ENCODE peak calls at places on chromosomes 11 and 22, in nine cellular contexts. Q is fibroblast of lung, A is kidney, E is GM12878, I is K562, U is endodermal cell, F is colonic mucosa, H is mammary epithelial cell, X is neural progenitor cell. L is an unnamed sample.
A peak's percentile ranks its signal among the peaks of the same experiment; 100 is the strongest.

GRCh38 chr22:41831383-41831782 is 1.5 kb upstream of the SREBF2 start:
- DNase-seq in Q (peak; percentile 32), I (no peak), U (no peak), F (no peak), H (no peak), A (no peak), E (no peak), X (no peak), L (peak; percentile 32)

GRCh38 chr11:20057055-20057943 is 103.0 kb downstream of the DBX1 start:
- DNase-seq in U (no peak), X (no peak), I (no peak), F (no peak), Q (peak; percentile 88), E (no peak), A (no peak), H (peak; percentile 82), L (no peak)

GRCh38 chr11:127737499-127737898 is 736.9 kb upstream of the KIRREL3 start:
- DNase-seq in I (no peak), E (no peak), H (no peak), A (no peak), Q (no peak), X (no peak), F (no peak), U (no peak), L (no peak)

GRCh38 chr11:33291004-33291777 is 34.0 kb downstream of the HIPK3 start:
- DNase-seq in A (no peak), I (no peak), Q (peak; percentile 14), H (no peak), X (no peak), U (no peak), F (no peak), E (peak; percentile 64), L (no peak)

GRCh38 chr22:38311331-38311635 is 6.0 kb downstream of the CSNK1E start:
- DNase-seq in H (no peak), U (no peak), E (peak; percentile 25), X (no peak), I (no peak), F (no peak), A (no peak), Q (no peak), L (no peak)

GRCh38 chr11:123745764-123746451 is 4.4 kb upstream of the ZNF202 start:
- DNase-seq in U (peak; percentile 58), A (no peak), H (no peak), Q (no peak), I (no peak), E (no peak), F (no peak), X (peak; percentile 41), L (no peak)

GRCh38 chr11:12803086-12803826 is 129.0 kb downstream of the TEAD1 start:
- DNase-seq in E (no peak), H (peak; percentile 57), X (peak; percentile 47), I (no peak), Q (peak; percentile 92), A (no peak), F (no peak), U (no peak), L (no peak)

GRCh38 chr22:39482768-39483167 is 19.3 kb upstream of the MIEF1 start:
- DNase-seq in H (no peak), A (peak; percentile 73), X (peak; percentile 40), Q (no peak), E (no peak), F (no peak), I (no peak), U (no peak), L (no peak)

GRCh38 chr22:22949953-22950352 is 62.3 kb downstream of the IGLL5 start:
- DNase-seq in H (no peak), A (no peak), F (no peak), E (no peak), Q (no peak), I (no peak), U (no peak), X (no peak), L (no peak)

GRCh38 chr22:26362471-26362870 is 66.6 kb upstream of the ASPHD2 start:
- DNase-seq in U (no peak), F (no peak), I (no peak), X (no peak), H (peak; percentile 5), E (no peak), Q (peak; percentile 75), A (no peak), L (no peak)

GRCh38 chr22:37169947-37170688 is 17.9 kb downstream of the C1QTNF6 start:
- DNase-seq in Q (no peak), I (no peak), F (no peak), X (no peak), U (peak; percentile 38), H (no peak), A (peak; percentile 39), E (no peak), L (no peak)

GRCh38 chr22:47014946-47015345 is 252.5 kb downstream of the TBC1D22A start:
- DNase-seq in E (no peak), X (no peak), F (no peak), U (no peak), H (no peak), I (no peak), Q (no peak), A (no peak), L (no peak)

GRCh38 chr11:9799901-9800300 is 136.0 kb downstream of the SWAP70 start:
- DNase-seq in F (no peak), A (no peak), E (no peak), U (no peak), Q (peak; percentile 28), I (no peak), H (no peak), X (no peak), L (no peak)

GRCh38 chr11:135033545-135033944 is 621.5 kb upstream of the B3GAT1 start:
- DNase-seq in E (no peak), F (no peak), U (peak; percentile 88), H (no peak), I (peak; percentile 4), X (peak; percentile 76), A (no peak), Q (peak; percentile 0), L (no peak)

GRCh38 chr11:31620434-31620833 is 110.9 kb downstream of the ELP4 start:
- DNase-seq in X (no peak), E (no peak), A (no peak), U (no peak), H (no peak), Q (no peak), F (no peak), I (no peak), L (no peak)
- TF ChIP-seq CTCF in X (no peak), E (no peak), A (no peak), U (no peak), H (no peak), Q (no peak), F (no peak), I (no peak), L (no peak)

GRCh38 chr11:1691878-1692707 is 4.9 kb upstream of the KRTAP5-6 start:
- DNase-seq in Q (no peak), E (no peak), U (peak; percentile 42), A (no peak), F (no peak), H (no peak), X (no peak), I (no peak), L (no peak)
- H3K9ac ChIP-seq in Q (no peak overlapping the region), E (no peak overlapping the region), U (no peak overlapping the region), A (no peak overlapping the region), F (no peak overlapping the region), H (no peak overlapping the region), X (no peak overlapping the region), I (no peak overlapping the region), L (no peak overlapping the region)

GRCh38 chr11:94769897-94770296 is 1.7 kb downstream of the AMOTL1 start:
- DNase-seq in A (no peak), X (no peak), I (no peak), U (no peak), H (no peak), Q (no peak), E (no peak), F (no peak), L (no peak)

GRCh38 chr11:94768602-94769511 is 701 bp downstream of the AMOTL1 start:
- DNase-seq in I (peak; percentile 57), F (no peak), X (peak; percentile 63), U (peak; percentile 71), H (peak; percentile 39), A (peak; percentile 85), Q (peak; percentile 59), E (no peak), L (no peak)

GRCh38 chr11:94767701-94768601 is at the start of gene AMOTL1:
- DNase-seq in E (no peak), I (peak; percentile 89), A (peak; percentile 97), F (peak; percentile 63), Q (peak; percentile 86), H (peak; percentile 87), X (peak; percentile 94), U (peak; percentile 98), L (no peak)

GRCh38 chr11:94766656-94767291 is 1.4 kb upstream of the AMOTL1 start:
- DNase-seq in H (peak; percentile 71), X (peak; percentile 16), U (peak; percentile 74), F (no peak), I (peak; percentile 40), E (no peak), Q (no peak), A (no peak), L (no peak)

GRCh38 chr11:94767292-94767690 is 865 bp upstream of the AMOTL1 start:
- DNase-seq in H (no peak), I (peak; percentile 65), Q (no peak), A (no peak), E (no peak), F (no peak), X (no peak), U (peak; percentile 64), L (no peak)
- TF ChIP-seq CTCF in H (no peak), I (no peak), Q (no peak), A (no peak), E (no peak), F (no peak), X (no peak), U (no peak), L (no peak)

DNA sequence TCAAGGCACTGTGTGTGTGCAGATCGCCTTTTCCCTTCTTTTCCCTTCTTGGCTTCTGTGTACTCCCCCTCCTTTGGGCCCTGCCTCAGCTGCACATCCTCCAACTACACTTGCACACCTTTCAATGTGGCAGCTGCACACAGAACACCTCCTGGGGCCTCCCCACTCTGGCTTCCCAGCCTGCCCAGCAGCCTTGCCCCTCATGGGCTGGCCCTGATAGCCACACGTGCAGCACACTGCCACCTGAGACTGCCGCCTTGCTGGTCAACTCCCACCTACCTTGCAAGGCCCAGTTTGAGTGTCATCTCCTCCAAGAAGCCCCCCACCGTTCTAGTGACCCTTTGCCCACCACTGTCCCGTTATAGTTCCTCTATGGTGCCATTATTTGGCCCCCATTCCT is 77.3 kb upstream of the ARFGAP3 start:
- DNase-seq in I (no peak), Q (no peak), E (no peak), U (peak; percentile 43), H (no peak), X (no peak), A (no peak), F (no peak), L (no peak)
- H3K9ac ChIP-seq in I (peak overlapping the region; percentile 20), Q (peak overlapping the region; percentile 57), E (peak overlapping the region; percentile 91), U (no peak overlapping the region), H (peak overlapping the region; percentile 83), X (no peak overlapping the region), A (peak overlapping the region; percentile 20), F (peak overlapping the region; percentile 57), L (no peak overlapping the region)

DNA sequence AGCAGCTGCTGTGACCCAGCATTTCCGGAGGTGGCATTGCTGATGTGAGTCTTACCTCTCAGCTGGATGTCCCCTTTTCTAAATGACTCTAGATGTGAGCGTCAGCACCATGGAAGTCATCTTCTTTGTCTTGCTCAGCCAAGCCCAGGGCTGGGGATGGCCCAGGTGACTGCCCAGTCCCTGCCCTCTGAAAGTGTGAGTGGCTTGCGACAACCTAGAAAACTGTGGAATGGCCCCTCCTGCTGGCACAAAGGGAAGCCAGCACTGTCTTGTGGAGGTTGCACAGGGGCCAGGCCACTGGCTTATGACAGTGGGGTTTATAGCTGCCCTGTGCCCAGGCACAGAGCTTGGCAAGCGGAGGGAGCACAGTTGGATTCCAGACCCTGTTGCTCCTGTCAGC is 6.2 kb downstream of the TUB start:
- DNase-seq in Q (no peak), U (peak; percentile 85), F (no peak), H (no peak), I (peak; percentile 8), E (no peak), A (no peak), X (peak; percentile 59), L (no peak)
- TF ChIP-seq CTCF in Q (no peak), U (peak; percentile 75), F (no peak), H (peak; percentile 11), I (peak; percentile 40), E (no peak), A (peak; percentile 16), X (peak; percentile 56), L (no peak)

L was measured in DND-41.